ENCODE peak calls at places on chromosome 7, in four cellular contexts. O, L, R and N are unnamed samples.

GRCh38 chr7:31935115-31935514 is 135.1 kb downstream of the PDE1C start:
- DNase-seq in O (no peak), L (no peak), R (no peak), N (no peak)

GRCh38 chr7:65444899-65445823 is 71.5 kb downstream of the ZNF92 start:
- DNase-seq in O (no peak), R (no peak), L (no peak), N (no peak)

GRCh38 chr7:44281811-44282600 is 43.4 kb downstream of the CAMK2B start:
- DNase-seq in L (no peak), R (peak; percentile 14), O (no peak), N (no peak)

GRCh38 chr7:131543298-131543697 is 13.1 kb downstream of the PODXL start:
- DNase-seq in O (no peak), L (no peak), R (no peak), N (no peak)

GRCh38 chr7:148289630-148290029 is 300.9 kb upstream of the C7orf33 start:
- DNase-seq in R (no peak), L (no peak), O (no peak), N (no peak)

GRCh38 chr7:412313-412710 is 107.3 kb downstream of the PDGFA start:
- DNase-seq in L (no peak), O (no peak), R (no peak), N (no peak)

GRCh38 chr7:17599733-17600685 is 301.6 kb downstream of the AHR start:
- DNase-seq in O (no peak), L (no peak), R (no peak), N (no peak)

GRCh38 chr7:29345590-29345989 is 151.0 kb downstream of the CHN2 start:
- DNase-seq in L (no peak), O (no peak), R (no peak), N (no peak)

GRCh38 chr7:69677905-69678793 is 79.9 kb downstream of the AUTS2 start:
- DNase-seq in O (no peak), L (no peak), R (no peak), N (no peak)

GRCh38 chr7:40972426-40972825 is 730.5 kb downstream of the INHBA start:
- DNase-seq in L (no peak), O (no peak), R (no peak), N (no peak)

GRCh38 chr7:3028767-3029111 is 14.9 kb downstream of the CARD11 start:
- DNase-seq in L (no peak), R (no peak), O (no peak), N (no peak)

GRCh38 chr7:46993396-46993795 is 588.5 kb downstream of the TNS3 start:
- DNase-seq in R (no peak), L (no peak), O (no peak), N (no peak)

GRCh38 chr7:47536705-47537611 is 45.0 kb downstream of the TNS3 start:
- DNase-seq in O (no peak), L (peak; percentile 48), R (no peak), N (no peak)

GRCh38 chr7:39733881-39734571 is 110.7 kb downstream of the RALA start:
- DNase-seq in O (no peak), L (no peak), R (no peak), N (no peak)

GRCh38 chr7:41385996-41386395 is 316.9 kb downstream of the INHBA start:
- DNase-seq in L (no peak), O (no peak), R (no peak), N (no peak)

GRCh38 chr7:99794585-99795502 is 10.9 kb upstream of the CYP3A4 start:
- DNase-seq in R (no peak), O (no peak), L (no peak), N (no peak)

GRCh38 chr7:157499835-157500153 is 163.0 kb downstream of the DNAJB6 start:
- DNase-seq in O (no peak), L (no peak), R (no peak), N (no peak)

GRCh38 chr7:136528329-136528728 is 340.1 kb upstream of the CHRM2 start:
- DNase-seq in O (no peak), R (no peak), L (no peak), N (no peak)

GRCh38 chr7:22853674-22854157 is 31.1 kb upstream of the TOMM7 start:
- DNase-seq in O (peak; percentile 33), L (no peak), R (peak; percentile 72), N (no peak)

GRCh38 chr7:108001759-108002725 is 919 bp downstream of the LAMB1 start:
- DNase-seq in O (no peak), R (no peak), L (no peak), N (no peak)

GRCh38 chr7:103594186-103594585 is 148.2 kb upstream of the SLC26A5 start:
- DNase-seq in R (no peak), O (no peak), L (no peak), N (no peak)

GRCh38 chr7:130063036-130063435 is 7.3 kb upstream of the KLHDC10 start:
- DNase-seq in R (peak; percentile 67), L (peak; percentile 46), O (no peak), N (peak; percentile 70)

GRCh38 chr7:129923709-129924108 is 29.1 kb downstream of the UBE2H start:
- DNase-seq in O (peak; percentile 12), L (no peak), R (no peak), N (no peak)